ENCODE peak calls at places on chromosomes 2 and 18, in seven cellular contexts. One of them, this sample, is unnamed.

GRCh38 chr2:26052731-26053130 is 18.8 kb downstream of the RAB10 start:
- DNase-seq in HuH-7: no peak
- DNase-seq in H54: no peak
- DNase-seq in germinal center: no peak
- DNase-seq in iris pigment epithelial cell: no peak
- DNase-seq in NCI-H2081: no peak
- DNase-seq in DMS 273 treated with DMSO at 0.1 percent for 48 hours: no peak
- DNase-seq in this sample: no peak

GRCh38 chr2:46798998-46799698 is 116.5 kb downstream of the MCFD2 start:
- DNase-seq in HuH-7: no peak
- DNase-seq in H54: no peak
- DNase-seq in germinal center: no peak
- DNase-seq in DMS 273 treated with DMSO at 0.1 percent for 48 hours: no peak
- DNase-seq in iris pigment epithelial cell: no peak
- DNase-seq in NCI-H2081: no peak
- DNase-seq in this sample: no peak

GRCh38 chr2:96527052-96527964 is 9.2 kb upstream of the ARID5A start:
- DNase-seq in DMS 273 treated with DMSO at 0.1 percent for 48 hours: no peak
- DNase-seq in NCI-H2081: no peak
- DNase-seq in iris pigment epithelial cell: no peak
- DNase-seq in HuH-7: no peak
- DNase-seq in H54: no peak
- DNase-seq in germinal center: peak
- DNase-seq in this sample: no peak

GRCh38 chr2:154402138-154402714 is 296.3 kb upstream of the KCNJ3 start:
- DNase-seq in germinal center: no peak
- DNase-seq in NCI-H2081: peak
- DNase-seq in DMS 273 treated with DMSO at 0.1 percent for 48 hours: peak
- DNase-seq in iris pigment epithelial cell: peak
- DNase-seq in H54: peak
- DNase-seq in HuH-7: peak
- DNase-seq in this sample: peak

GRCh38 chr2:212536385-212537310 is 2.0 kb downstream of the ERBB4 start:
- DNase-seq in germinal center: no peak
- DNase-seq in H54: no peak
- DNase-seq in DMS 273 treated with DMSO at 0.1 percent for 48 hours: peak
- DNase-seq in iris pigment epithelial cell: no peak
- DNase-seq in NCI-H2081: peak
- DNase-seq in HuH-7: peak
- DNase-seq in this sample: no peak

GRCh38 chr2:128317186-128317897 is 1.3 kb downstream of the HS6ST1 start:
- DNase-seq in HuH-7: peak
- DNase-seq in germinal center: peak
- DNase-seq in H54: no peak
- DNase-seq in iris pigment epithelial cell: no peak
- DNase-seq in DMS 273 treated with DMSO at 0.1 percent for 48 hours: no peak
- DNase-seq in NCI-H2081: peak
- DNase-seq in this sample: no peak

GRCh38 chr2:180115675-180116074 is 108.6 kb upstream of the CWC22 start:
- DNase-seq in H54: no peak
- DNase-seq in HuH-7: no peak
- DNase-seq in iris pigment epithelial cell: peak
- DNase-seq in NCI-H2081: no peak
- DNase-seq in germinal center: no peak
- DNase-seq in DMS 273 treated with DMSO at 0.1 percent for 48 hours: no peak
- DNase-seq in this sample: no peak

GRCh38 chr2:161116463-161116960 is 43.7 kb upstream of the TANK start:
- DNase-seq in DMS 273 treated with DMSO at 0.1 percent for 48 hours: no peak
- DNase-seq in H54: no peak
- DNase-seq in germinal center: peak
- DNase-seq in NCI-H2081: no peak
- DNase-seq in HuH-7: no peak
- DNase-seq in iris pigment epithelial cell: no peak
- DNase-seq in this sample: no peak

GRCh38 chr2:130728549-130729310 is at the start of gene GPR148:
- DNase-seq in iris pigment epithelial cell: no peak
- DNase-seq in HuH-7: no peak
- DNase-seq in germinal center: no peak
- DNase-seq in DMS 273 treated with DMSO at 0.1 percent for 48 hours: no peak
- DNase-seq in NCI-H2081: peak
- DNase-seq in H54: no peak
- DNase-seq in this sample: no peak

GRCh38 chr18:39845086-39845485 is 2109.9 kb upstream of the PIK3C3 start:
- DNase-seq in NCI-H2081: no peak
- DNase-seq in germinal center: no peak
- DNase-seq in HuH-7: no peak
- DNase-seq in iris pigment epithelial cell: no peak
- DNase-seq in H54: no peak
- DNase-seq in DMS 273 treated with DMSO at 0.1 percent for 48 hours: no peak
- DNase-seq in this sample: no peak